ENCODE peak calls at places on chromosome 2, in six cellular contexts. A is HTR-8/SVneo; O is GM23338; G is stimulated activated CD4-positive, alpha-beta T cell treated with anti-CD3 and anti-CD28 coated beads, Interleukin-15, amount 100 ng/mL, for 1 hour; S is glutamatergic neuron; H is colonic mucosa. D is an unnamed sample.

GRCh38 chr2:43383533-43383932 is 157.1 kb upstream of the ZFP36L2 start:
- DNase-seq in A (no peak), O (no peak), G (no peak), S (no peak), H (no peak), D (no peak)

GRCh38 chr2:14815201-14815600 is 182.7 kb downstream of the LRATD1 start:
- DNase-seq in A (no peak), O (no peak), G (no peak), S (no peak), H (no peak), D (no peak)

GRCh38 chr2:4020153-4020552 is 316.8 kb downstream of the DCDC2C start:
- DNase-seq in A (no peak), O (no peak), G (no peak), S (no peak), H (no peak), D (no peak)

GRCh38 chr2:113692698-113693428 is 63.6 kb downstream of the SLC35F5 start:
- DNase-seq in A (no peak), O (no peak), G (no peak), S (no peak), H (no peak), D (no peak)

GRCh38 chr2:86396304-86396785 is 44.8 kb upstream of the KDM3A start:
- DNase-seq in A (peak; percentile 33), O (peak; percentile 59), G (no peak), S (no peak), H (peak; percentile 29), D (no peak)

GRCh38 chr2:26672818-26673393 is 19.6 kb upstream of the KCNK3 start:
- DNase-seq in A (no peak), O (no peak), G (no peak), S (no peak), H (no peak), D (peak; percentile 44)

GRCh38 chr2:38444247-38444646 is 67.2 kb upstream of the ATL2 start:
- DNase-seq in A (no peak), O (peak; percentile 70), G (no peak), S (no peak), H (no peak), D (no peak)

GRCh38 chr2:30165050-30165520 is 18.3 kb downstream of the YPEL5 start:
- DNase-seq in A (peak; percentile 93), O (peak; percentile 95), G (peak; percentile 3), S (peak; percentile 40), H (peak; percentile 70), D (no peak)

GRCh38 chr2:240465268-240465764 is 29.9 kb downstream of the GPC1 start:
- DNase-seq in A (no peak), O (no peak), G (no peak), S (peak; percentile 17), H (peak; percentile 14), D (peak; percentile 45)

GRCh38 chr2:227819398-227819697 is 5.7 kb downstream of the CCL20 start:
- DNase-seq in A (no peak), O (no peak), G (no peak), S (no peak), H (no peak), D (no peak)

GRCh38 chr2:189267925-189268579 is 88.5 kb upstream of the COL5A2 start:
- DNase-seq in A (no peak), O (no peak), G (no peak), S (no peak), H (no peak), D (no peak)

GRCh38 chr2:182049783-182050182 is 64.1 kb downstream of the PPP1R1C start:
- DNase-seq in A (no peak), O (no peak), G (no peak), S (no peak), H (no peak), D (no peak)

GRCh38 chr2:239188536-239188935 is 212.3 kb downstream of the HDAC4 start:
- DNase-seq in A (no peak), O (no peak), G (no peak), S (peak; percentile 6), H (no peak), D (peak; percentile 53)

GRCh38 chr2:174835797-174836255 is 71.6 kb upstream of the CHRNA1 start:
- DNase-seq in A (no peak), O (peak; percentile 38), G (peak; percentile 1), S (peak; percentile 42), H (no peak), D (no peak)

GRCh38 chr2:231696004-231696367 is 12.3 kb upstream of the PTMA start:
- DNase-seq in A (no peak), O (no peak), G (no peak), S (no peak), H (no peak), D (peak; percentile 88)

GRCh38 chr2:69031466-69031865 is 18.5 kb downstream of the ANTXR1 start:
- DNase-seq in A (no peak), O (no peak), G (no peak), S (no peak), H (no peak), D (no peak)

GRCh38 chr2:173451137-173451536 is 96.5 kb downstream of the CDCA7 start:
- DNase-seq in A (no peak), O (no peak), G (no peak), S (no peak), H (no peak), D (no peak)

GRCh38 chr2:110105608-110106467 is 9.8 kb downstream of the MALL start:
- DNase-seq in A (peak; percentile 84), O (no peak), G (no peak), S (no peak), H (peak; percentile 82), D (no peak)

GRCh38 chr2:47452761-47453160 is 49.8 kb downstream of the MSH2 start:
- DNase-seq in A (no peak), O (no peak), G (no peak), S (no peak), H (no peak), D (no peak)

GRCh38 chr2:99476629-99477028 is 13.2 kb downstream of the REV1 start:
- DNase-seq in A (no peak), O (no peak), G (no peak), S (no peak), H (no peak), D (no peak)

GRCh38 chr2:96891591-96892333 is 21.9 kb upstream of the SEMA4C start:
- DNase-seq in A (no peak), O (no peak), G (no peak), S (no peak), H (peak; percentile 28), D (no peak)

GRCh38 chr2:235583144-235583543 is 89.3 kb downstream of the AGAP1 start:
- DNase-seq in A (no peak), O (no peak), G (no peak), S (no peak), H (no peak), D (no peak)

GRCh38 chr2:86704482-86704971 is 15.6 kb upstream of the RMND5A start:
- DNase-seq in A (peak; percentile 79), O (no peak), G (no peak), S (no peak), H (peak; percentile 62), D (no peak)

GRCh38 chr2:127104881-127105655 is 1.9 kb downstream of the BIN1 start:
- DNase-seq in A (no peak), O (no peak), G (no peak), S (peak; percentile 37), H (no peak), D (peak; percentile 72)

GRCh38 chr2:81706856-81707255 is 1402.3 kb upstream of the LRRTM1 start:
- DNase-seq in A (no peak), O (peak; percentile 2), G (no peak), S (no peak), H (no peak), D (no peak)

GRCh38 chr2:5690718-5691658 is 1.2 kb upstream of the SOX11 start:
- DNase-seq in A (no peak), O (peak; percentile 80), G (no peak), S (peak; percentile 91), H (no peak), D (no peak)

GRCh38 chr2:47075361-47076125 is 79.6 kb downstream of the STPG4 start:
- DNase-seq in A (no peak), O (no peak), G (no peak), S (no peak), H (no peak), D (no peak)

GRCh38 chr2:74037379-74037860 is 52.7 kb downstream of the TET3 start:
- DNase-seq in A (no peak), O (no peak), G (no peak), S (no peak), H (no peak), D (no peak)

GRCh38 chr2:46647041-46647440 is 167.7 kb downstream of the TMEM247 start:
- DNase-seq in A (no peak), O (no peak), G (no peak), S (no peak), H (no peak), D (no peak)

GRCh38 chr2:27262379-27263286 is at the start of gene SLC30A3:
- DNase-seq in A (peak; percentile 89), O (peak; percentile 74), G (peak; percentile 57), S (peak; percentile 60), H (peak; percentile 63), D (peak; percentile 71)

GRCh38 chr2:47652041-47652713 is 130.8 kb upstream of the MSH6 start:
- DNase-seq in A (no peak), O (no peak), G (no peak), S (no peak), H (no peak), D (no peak)

GRCh38 chr2:38237311-38237710 is 139.8 kb downstream of the ATL2 start:
- DNase-seq in A (no peak), O (no peak), G (no peak), S (no peak), H (no peak), D (no peak)

GRCh38 chr2:85245891-85246290 is 81.9 kb downstream of the TGOLN2 start:
- DNase-seq in A (no peak), O (no peak), G (no peak), S (no peak), H (no peak), D (no peak)

GRCh38 chr2:129935118-129935517 is 44.3 kb upstream of the RAB6C start:
- DNase-seq in A (no peak), O (peak; percentile 69), G (no peak), S (no peak), H (no peak), D (no peak)

GRCh38 chr2:231355802-231356473 is 39.6 kb upstream of the B3GNT7 start:
- DNase-seq in A (no peak), O (no peak), G (no peak), S (no peak), H (no peak), D (peak; percentile 72)

GRCh38 chr2:86615596-86615995 is 8.1 kb downstream of the RNF103 start:
- DNase-seq in A (no peak), O (no peak), G (no peak), S (no peak), H (no peak), D (no peak)

D was measured in sigmoid colon.